ENCODE peak calls at places on chromosomes 13 and 19, in seven cellular contexts. V is tibial artery, Z is fibroblast of villous mesenchyme, U is heart right ventricle, N is esophagus muscularis mucosa, O is BJ, P is LNCaP clone FGC. I is an unnamed sample.

GRCh38 chr13:100818706-100819105 is 144.1 kb upstream of the TMTC4 start:
- DNase-seq in N (no peak), Z (no peak), P (no peak), V (no peak), O (no peak), U (no peak), I (no peak)

GRCh38 chr19:55082023-55082851 is 6.6 kb downstream of the EPS8L1 start:
- DNase-seq in O (no peak), P (no peak), Z (peak), N (no peak), U (peak), V (no peak), I (peak)

GRCh38 chr13:60511637-60512036 is 114.6 kb downstream of the TDRD3 start:
- DNase-seq in O (no peak), P (no peak), V (no peak), U (no peak), Z (no peak), N (no peak), I (no peak)

GRCh38 chr19:2089727-2090053 is 6.4 kb downstream of the MOB3A start:
- DNase-seq in O (no peak), U (no peak), V (no peak), P (no peak), Z (no peak), N (no peak), I (no peak)

GRCh38 chr19:10424011-10424637 is 3.8 kb downstream of the PDE4A start:
- DNase-seq in N (no peak), V (peak), P (no peak), Z (peak), U (peak), O (no peak), I (peak)

GRCh38 chr13:113653264-113654174 is 4.5 kb downstream of the ATP4B start:
- DNase-seq in V (peak), Z (no peak), O (no peak), U (no peak), N (no peak), P (no peak), I (peak)

GRCh38 chr13:110297011-110297410 is 9.9 kb downstream of the COL4A1 start:
- DNase-seq in V (no peak), Z (no peak), O (no peak), P (no peak), N (no peak), U (no peak), I (no peak)

GRCh38 chr13:43284162-43284561 is 260.8 kb downstream of the DNAJC15 start:
- DNase-seq in V (no peak), Z (peak), P (no peak), N (no peak), O (no peak), U (no peak), I (no peak)

GRCh38 chr19:366205-366783 is 21.7 kb upstream of the MIER2 start:
- DNase-seq in V (no peak), O (no peak), U (no peak), P (no peak), N (no peak), Z (no peak), I (no peak)

GRCh38 chr13:23753523-23753922 is 135.7 kb downstream of the MIPEP start:
- DNase-seq in N (no peak), P (peak), Z (peak), U (no peak), V (no peak), O (no peak), I (peak)

GRCh38 chr19:13872695-13873389 is 4.1 kb upstream of the NANOS3 start:
- DNase-seq in Z (peak), N (no peak), V (no peak), U (peak), O (no peak), P (no peak), I (no peak)

GRCh38 chr13:26784704-26785639 is 24.4 kb upstream of the GPR12 start:
- DNase-seq in P (no peak), V (no peak), O (no peak), U (no peak), N (no peak), Z (no peak), I (peak)

GRCh38 chr13:111115051-111115840 is at the start of gene ARHGEF7:
- DNase-seq in O (no peak), V (peak), P (no peak), U (no peak), Z (peak), N (peak), I (no peak)

GRCh38 chr13:107329991-107330390 is 762.1 kb upstream of the ARGLU1 start:
- DNase-seq in P (no peak), U (no peak), V (no peak), O (no peak), Z (no peak), N (no peak), I (no peak)

GRCh38 chr13:34208326-34208725 is 390.4 kb downstream of the RFC3 start:
- DNase-seq in Z (peak), U (no peak), V (no peak), O (peak), P (no peak), N (no peak), I (no peak)

GRCh38 chr13:108302279-108302678 is 32.8 kb downstream of the TNFSF13B start:
- DNase-seq in Z (no peak), U (no peak), P (no peak), N (no peak), V (no peak), O (no peak), I (no peak)

GRCh38 chr19:58498316-58499020 is 13.3 kb downstream of the SLC27A5 start:
- DNase-seq in N (no peak), U (no peak), O (no peak), Z (no peak), V (peak), P (no peak), I (no peak)

GRCh38 chr13:31675521-31675953 is 63.8 kb upstream of the RXFP2 start:
- DNase-seq in N (no peak), P (no peak), U (no peak), V (no peak), O (no peak), Z (peak), I (no peak)

GRCh38 chr19:41311613-41312012 is 1.6 kb downstream of the CCDC97 start:
- DNase-seq in P (no peak), U (no peak), N (no peak), V (no peak), Z (no peak), O (no peak), I (no peak)

GRCh38 chr19:14479985-14480694 is 5.0 kb upstream of the PTGER1 start:
- DNase-seq in P (no peak), O (no peak), N (no peak), V (no peak), Z (no peak), U (no peak), I (peak)

GRCh38 chr19:33375760-33376159 is 2.3 kb downstream of the CEBPG start:
- DNase-seq in V (no peak), P (no peak), N (no peak), Z (peak), U (no peak), O (no peak), I (no peak)

GRCh38 chr19:48452255-48452654 is 3.1 kb upstream of the KCNJ14 start:
- DNase-seq in P (no peak), N (no peak), Z (no peak), U (no peak), V (no peak), O (no peak), I (no peak)

GRCh38 chr13:34103854-34104253 is 285.9 kb downstream of the RFC3 start:
- DNase-seq in O (no peak), N (no peak), Z (no peak), P (no peak), U (no peak), V (no peak), I (no peak)

GRCh38 chr13:90396266-90396665 is 951.2 kb upstream of the MIR17HG start:
- DNase-seq in U (no peak), N (no peak), V (no peak), P (no peak), O (no peak), Z (no peak), I (no peak)

GRCh38 chr13:99086869-99087129 is 108.9 kb upstream of the DOCK9 start:
- DNase-seq in P (no peak), Z (no peak), U (no peak), O (no peak), V (peak), N (no peak), I (no peak)

GRCh38 chr13:24995225-24995804 is 100.6 kb upstream of the PABPC3 start:
- DNase-seq in V (no peak), Z (peak), N (peak), U (peak), O (peak), P (peak), I (peak)

GRCh38 chr19:16117594-16118033 is 5.9 kb downstream of the RAB8A start:
- DNase-seq in O (no peak), U (no peak), Z (no peak), V (no peak), P (no peak), N (no peak), I (no peak)

GRCh38 chr19:42246143-42246868 is 3.9 kb upstream of the GSK3A start:
- DNase-seq in N (peak), O (no peak), V (peak), Z (peak), P (no peak), U (peak), I (no peak)

GRCh38 chr13:113410472-113411201 is 42.7 kb downstream of the ADPRHL1 start:
- DNase-seq in P (no peak), O (no peak), Z (peak), N (no peak), U (no peak), V (peak), I (peak)

GRCh38 chr13:27053902-27054595 is 117.6 kb downstream of the USP12 start:
- DNase-seq in N (no peak), P (no peak), U (no peak), O (peak), V (no peak), Z (peak), I (no peak)

GRCh38 chr13:94243551-94243950 is 235.9 kb downstream of the DCT start:
- DNase-seq in Z (no peak), N (no peak), O (no peak), V (no peak), P (no peak), U (no peak), I (no peak)

GRCh38 chr13:78607409-78608253 is 4.3 kb upstream of the POU4F1 start:
- DNase-seq in V (no peak), Z (no peak), P (no peak), N (no peak), U (no peak), O (no peak), I (no peak)

GRCh38 chr13:21011378-21011777 is 50.0 kb downstream of the LATS2 start:
- DNase-seq in N (no peak), P (no peak), Z (no peak), O (no peak), U (no peak), V (no peak), I (no peak)

GRCh38 chr19:34481861-34482379 is 362 bp downstream of the WTIP start:
- DNase-seq in V (peak), O (no peak), P (no peak), N (no peak), Z (no peak), U (no peak), I (peak)

GRCh38 chr19:5628470-5628869 is 5.6 kb downstream of the SAFB start:
- DNase-seq in Z (peak), U (no peak), N (no peak), P (no peak), V (no peak), O (no peak), I (no peak)

GRCh38 chr13:104809483-104809882 is 1726.0 kb downstream of the EFNB2 start:
- DNase-seq in O (no peak), N (no peak), V (no peak), P (no peak), Z (peak), U (no peak), I (no peak)

GRCh38 chr13:97976551-97977375 is 23.3 kb downstream of the IPO5 start:
- DNase-seq in Z (peak), P (no peak), V (no peak), O (no peak), N (no peak), U (peak), I (peak)

GRCh38 chr13:36839281-36839680 is 20.3 kb downstream of the RFXAP start:
- DNase-seq in O (no peak), Z (no peak), P (no peak), V (no peak), U (no peak), N (no peak), I (no peak)

DNA sequence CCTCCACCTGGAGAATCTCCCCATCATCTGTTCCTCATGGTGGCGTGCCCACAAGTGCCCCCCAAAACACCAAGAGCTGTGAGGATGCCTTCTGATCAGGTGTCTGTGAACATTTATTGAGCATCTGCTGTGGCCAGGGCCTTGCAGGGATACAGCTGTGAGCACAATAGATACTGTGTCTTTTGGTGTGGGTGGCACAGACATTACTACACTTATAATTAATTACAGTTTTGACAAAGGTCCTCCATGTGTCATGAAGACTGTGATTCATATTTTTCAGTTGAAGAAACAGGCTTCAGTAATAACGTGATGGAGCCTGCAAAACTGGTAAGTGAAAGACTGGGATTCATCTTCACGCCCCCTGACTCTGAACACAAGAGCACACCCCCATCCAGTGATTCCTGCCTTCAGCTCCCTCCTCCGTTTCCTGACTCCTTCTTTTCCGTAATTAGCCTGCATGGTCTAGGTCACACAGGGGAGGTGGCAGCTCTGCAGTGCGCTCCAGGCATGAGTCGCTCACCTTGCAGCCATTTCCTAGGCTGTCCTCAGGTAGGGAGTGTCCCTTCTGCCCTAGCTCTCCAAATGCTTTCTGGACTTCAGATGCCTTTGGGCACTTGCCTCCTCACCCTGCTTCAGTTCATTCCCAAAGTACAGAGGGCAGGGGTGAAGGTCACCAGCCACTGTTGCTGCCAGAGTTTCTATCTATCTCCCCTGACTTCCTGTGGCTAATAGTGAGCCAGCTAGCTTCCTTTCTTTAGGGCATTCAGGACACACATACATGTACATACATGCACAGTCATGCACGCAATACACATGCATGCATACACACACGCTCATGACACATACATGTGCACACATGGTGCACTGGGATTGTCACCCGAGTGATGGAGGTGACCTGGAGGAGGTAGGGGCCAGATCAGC is 66.5 kb downstream of the SIAH3 start:
- DNase-seq in O (no peak), Z (no peak), V (no peak), U (no peak), N (no peak), P (no peak), I (no peak)
- H3K4me3 ChIP-seq in O (no peak), Z (no peak), V (no peak), U (no peak), N (no peak), P (no peak), I (no peak)

DNA sequence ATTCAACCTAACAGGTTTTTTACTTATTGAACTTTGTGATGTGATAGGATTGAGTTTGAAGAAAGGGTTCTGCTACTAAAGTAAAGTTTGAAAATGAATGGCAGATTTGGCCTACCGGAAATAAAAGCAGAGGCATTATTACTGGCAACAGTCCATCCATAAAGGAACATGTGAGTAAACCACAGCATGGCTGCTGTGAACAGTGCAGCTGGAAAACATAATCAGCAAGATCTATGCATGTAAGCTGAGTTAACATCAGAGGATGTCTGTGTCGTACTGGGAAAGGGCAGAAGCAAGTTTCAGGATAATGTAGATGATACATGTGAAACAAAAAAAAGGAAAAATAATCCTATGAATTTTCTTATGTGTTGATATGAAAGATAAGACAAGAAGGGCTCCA is 87.6 kb downstream of the CYSLTR2 start:
- DNase-seq in U (no peak), Z (peak), P (peak), N (no peak), O (no peak), V (no peak), I (no peak)
- H3K4me3 ChIP-seq in U (no peak), Z (no peak), P (no peak), N (no peak), O (no peak), V (no peak), I (no peak)

DNA sequence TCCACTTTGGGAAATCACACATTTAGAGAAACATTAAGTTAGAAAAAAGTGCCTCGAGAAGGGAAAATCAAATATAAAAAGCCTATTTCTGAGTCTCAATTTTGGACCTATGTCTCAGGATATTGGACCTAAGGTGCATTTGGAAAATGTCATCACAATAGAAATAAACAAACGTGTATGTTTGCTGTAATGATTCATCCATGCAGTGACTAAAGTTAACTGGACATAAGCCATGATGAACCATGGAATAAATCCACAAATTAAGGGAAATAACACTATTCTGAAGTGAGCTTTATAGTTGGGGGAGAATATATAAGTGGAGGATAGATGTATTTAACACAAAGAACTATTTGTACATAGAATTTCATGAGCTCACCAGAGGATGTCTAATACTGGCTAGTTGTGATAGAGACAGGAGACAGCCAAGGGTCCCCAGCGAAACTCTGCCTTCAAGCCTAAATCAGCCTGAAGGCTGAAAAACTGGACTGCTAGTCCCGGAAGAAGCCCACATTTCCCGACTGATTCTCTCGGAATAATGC is 963.3 kb upstream of the SPRY2 start:
- DNase-seq in O (no peak), Z (no peak), N (no peak), P (no peak), V (no peak), U (no peak), I (no peak)
- H3K4me3 ChIP-seq in O (no peak), Z (no peak), N (no peak), P (no peak), V (no peak), U (no peak), I (no peak)

GRCh38 chr19:19444694-19445155 is 39.2 kb downstream of the GATAD2A start:
- DNase-seq in Z (peak), P (no peak), O (no peak), N (no peak), U (no peak), V (no peak), I (no peak)

GRCh38 chr19:19443902-19444693 is 38.6 kb downstream of the GATAD2A start:
- DNase-seq in O (no peak), V (no peak), P (no peak), Z (no peak), N (no peak), U (no peak), I (no peak)

GRCh38 chr19:19446655-19447437 is 41.4 kb downstream of the GATAD2A start:
- DNase-seq in N (no peak), Z (no peak), U (no peak), P (peak), V (no peak), O (no peak), I (no peak)

GRCh38 chr19:19445911-19446361 is 40.5 kb downstream of the GATAD2A start:
- DNase-seq in P (no peak), V (no peak), O (no peak), N (no peak), U (no peak), Z (no peak), I (no peak)

GRCh38 chr19:19445288-19445687 is 39.8 kb downstream of the GATAD2A start:
- DNase-seq in O (no peak), N (no peak), P (no peak), Z (no peak), U (no peak), V (no peak), I (no peak)
- H3K4me3 ChIP-seq in O (no peak), N (no peak), P (no peak), Z (no peak), U (no peak), V (no peak), I (no peak)

DNA sequence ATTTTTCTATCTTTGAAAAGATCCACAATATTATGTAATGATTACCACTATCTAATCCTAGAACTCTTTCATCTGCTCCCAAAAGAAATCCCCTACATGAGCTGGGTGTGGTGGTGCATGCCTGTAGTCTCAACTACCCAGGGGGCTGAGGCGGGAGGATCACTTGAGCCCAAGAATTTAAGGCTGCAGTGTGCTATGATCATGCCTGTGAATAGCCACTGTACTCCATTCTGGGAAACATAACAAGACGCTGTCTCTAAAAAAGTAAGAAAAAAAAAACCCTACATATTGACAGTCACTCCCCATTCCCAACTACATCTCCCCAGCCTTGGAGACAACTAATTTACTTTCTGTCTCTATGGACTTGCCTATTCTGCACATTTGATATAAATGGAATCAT is 1.1 kb upstream of the ZNF226 start:
- DNase-seq in U (no peak), N (no peak), Z (no peak), V (no peak), O (no peak), P (no peak), I (no peak)
- H3K4me3 ChIP-seq in U (peak), N (no peak), Z (no peak), V (no peak), O (no peak), P (no peak), I (no peak)

I was measured in upper lobe of left lung.